ENCODE peak calls at places on chromosomes 3 and 15, in six cellular contexts. J is natural killer cell; Y is body of pancreas; N is PC-9; F is stomach; Q is CD8-positive, alpha-beta T cell. C is an unnamed sample.

GRCh38 chr3:127440384-127440783 is 150.1 kb downstream of the TPRA1 start:
- DNase-seq in J (no peak), Y (peak; percentile 2), N (no peak), F (peak; percentile 14), Q (no peak), C (no peak)

GRCh38 chr15:38696120-38696727 is 131.6 kb upstream of the RASGRP1 start:
- DNase-seq in J (peak; percentile 59), Y (no peak), N (no peak), F (peak; percentile 31), Q (peak; percentile 65), C (no peak)

GRCh38 chr3:130939753-130940152 is 45.9 kb downstream of the ATP2C1 start:
- DNase-seq in J (no peak), Y (no peak), N (no peak), F (no peak), Q (no peak), C (no peak)

GRCh38 chr3:70996082-70996481 is 587.4 kb downstream of the FOXP1 start:
- DNase-seq in J (no peak), Y (no peak), N (no peak), F (no peak), Q (no peak), C (no peak)

GRCh38 chr3:50333744-50334328 is 5.8 kb upstream of the TUSC2 start:
- DNase-seq in J (no peak), Y (no peak), N (no peak), F (no peak), Q (no peak), C (no peak)

GRCh38 chr15:33618300-33618699 is 307.5 kb downstream of the RYR3 start:
- DNase-seq in J (no peak), Y (no peak), N (no peak), F (no peak), Q (no peak), C (no peak)

GRCh38 chr3:132488136-132488535 is 70.8 kb downstream of the DNAJC13 start:
- DNase-seq in J (no peak), Y (no peak), N (no peak), F (no peak), Q (no peak), C (no peak)

GRCh38 chr15:79973445-79974180 is 2.6 kb upstream of the BCL2A1 start:
- DNase-seq in J (no peak), Y (no peak), N (no peak), F (no peak), Q (no peak), C (no peak)

GRCh38 chr3:30673425-30674341 is 67.3 kb downstream of the TGFBR2 start:
- DNase-seq in J (no peak), Y (no peak), N (no peak), F (no peak), Q (no peak), C (no peak)

GRCh38 chr3:49339593-49339946 is 283 bp downstream of the USP4 start:
- DNase-seq in J (no peak), Y (no peak), N (no peak), F (no peak), Q (peak; percentile 3), C (no peak)

GRCh38 chr15:61157933-61158332 is 71.2 kb downstream of the RORA start:
- DNase-seq in J (no peak), Y (peak; percentile 33), N (no peak), F (no peak), Q (no peak), C (no peak)

GRCh38 chr15:77617507-77618285 is 15.0 kb downstream of the LINGO1 start:
- DNase-seq in J (no peak), Y (no peak), N (peak; percentile 21), F (no peak), Q (no peak), C (no peak)

GRCh38 chr3:16824085-16824696 is 60.6 kb upstream of the PLCL2 start:
- DNase-seq in J (no peak), Y (no peak), N (no peak), F (no peak), Q (no peak), C (no peak)

GRCh38 chr3:175980731-175981130 is 1121.6 kb downstream of the NAALADL2 start:
- DNase-seq in J (no peak), Y (no peak), N (no peak), F (no peak), Q (no peak), C (no peak)

GRCh38 chr15:60087561-60087960 is 83.5 kb downstream of the FOXB1 start:
- DNase-seq in J (no peak), Y (no peak), N (no peak), F (no peak), Q (no peak), C (no peak)

GRCh38 chr3:52318186-52318793 is 2.2 kb downstream of the DNAH1 start:
- DNase-seq in J (no peak), Y (no peak), N (peak; percentile 18), F (peak; percentile 40), Q (no peak), C (no peak)

GRCh38 chr3:118960876-118961275 is 73.8 kb downstream of the IGSF11 start:
- DNase-seq in J (no peak), Y (no peak), N (no peak), F (no peak), Q (no peak), C (no peak)

GRCh38 chr15:92095691-92096090 is 242.2 kb downstream of the SLCO3A1 start:
- DNase-seq in J (no peak), Y (no peak), N (no peak), F (no peak), Q (no peak), C (no peak)

GRCh38 chr3:77807312-77807711 is 767.4 kb downstream of the ROBO2 start:
- DNase-seq in J (no peak), Y (no peak), N (no peak), F (no peak), Q (no peak), C (no peak)

GRCh38 chr15:73926191-73927002 is at the start of gene LOXL1:
- DNase-seq in J (no peak), Y (peak; percentile 79), N (peak; percentile 65), F (peak; percentile 70), Q (no peak), C (no peak)

GRCh38 chr3:29409409-29409808 is 128.5 kb downstream of the RBMS3 start:
- DNase-seq in J (no peak), Y (no peak), N (no peak), F (no peak), Q (no peak), C (no peak)

GRCh38 chr3:170790591-170790990 is 79.4 kb downstream of the RPL22L1 start:
- DNase-seq in J (no peak), Y (no peak), N (no peak), F (no peak), Q (no peak), C (no peak)

GRCh38 chr3:185729335-185729715 is 95.5 kb downstream of the IGF2BP2 start:
- DNase-seq in J (no peak), Y (no peak), N (no peak), F (no peak), Q (no peak), C (no peak)

GRCh38 chr3:112446343-112446742 is 52.9 kb downstream of the BTLA start:
- DNase-seq in J (no peak), Y (no peak), N (no peak), F (no peak), Q (no peak), C (no peak)

GRCh38 chr3:194300392-194300758 is 50.8 kb downstream of the CPN2 start:
- DNase-seq in J (no peak), Y (peak; percentile 82), N (no peak), F (peak; percentile 82), Q (no peak), C (no peak)

GRCh38 chr3:119437852-119438251 is 25.6 kb downstream of the TMEM39A start:
- DNase-seq in J (no peak), Y (no peak), N (no peak), F (no peak), Q (no peak), C (no peak)

GRCh38 chr15:23599053-23599452 is 33.6 kb downstream of the MKRN3 start:
- DNase-seq in J (no peak), Y (no peak), N (no peak), F (no peak), Q (no peak), C (no peak)

GRCh38 chr3:111607242-111607641 is 12.1 kb upstream of the ZBED2 start:
- DNase-seq in J (no peak), Y (no peak), N (no peak), F (no peak), Q (no peak), C (no peak)

GRCh38 chr15:63915209-63915887 is 81.6 kb upstream of the HERC1 start:
- DNase-seq in J (no peak), Y (no peak), N (no peak), F (no peak), Q (no peak), C (no peak)

GRCh38 chr3:78994174-78995027 is 773.4 kb downstream of the ROBO1 start:
- DNase-seq in J (no peak), Y (no peak), N (no peak), F (no peak), Q (no peak), C (no peak)

GRCh38 chr3:69079269-69080159 is 651 bp downstream of the UBA3 start:
- DNase-seq in J (peak; percentile 31), Y (no peak), N (no peak), F (no peak), Q (no peak), C (peak; percentile 40)

DNA sequence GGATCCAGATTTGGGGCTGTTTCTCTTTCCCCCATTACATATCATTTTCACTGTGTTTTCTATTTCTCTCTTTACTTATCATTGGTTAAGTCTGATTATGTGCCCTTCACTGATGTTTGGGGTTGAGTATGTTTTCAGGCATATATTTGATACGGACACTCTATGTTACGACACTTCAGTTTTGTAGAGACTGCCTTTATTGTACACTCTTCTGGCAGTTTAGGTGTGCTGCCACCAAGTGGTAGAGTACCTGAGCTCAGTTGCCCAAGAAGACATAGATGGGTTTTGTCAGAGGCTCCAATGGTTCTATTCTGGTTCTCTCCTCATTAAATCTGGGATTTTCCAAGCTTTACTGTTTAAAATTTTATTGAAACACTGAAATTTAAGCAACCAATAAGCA is 255.0 kb upstream of the ROPN1 start:
- DNase-seq in J (no peak), Y (no peak), N (no peak), F (no peak), Q (no peak), C (no peak)
- TF ChIP-seq CTCF in J (no peak), Y (peak; percentile 31), N (peak; percentile 53), F (no peak), Q (no peak), C (no peak)

DNA sequence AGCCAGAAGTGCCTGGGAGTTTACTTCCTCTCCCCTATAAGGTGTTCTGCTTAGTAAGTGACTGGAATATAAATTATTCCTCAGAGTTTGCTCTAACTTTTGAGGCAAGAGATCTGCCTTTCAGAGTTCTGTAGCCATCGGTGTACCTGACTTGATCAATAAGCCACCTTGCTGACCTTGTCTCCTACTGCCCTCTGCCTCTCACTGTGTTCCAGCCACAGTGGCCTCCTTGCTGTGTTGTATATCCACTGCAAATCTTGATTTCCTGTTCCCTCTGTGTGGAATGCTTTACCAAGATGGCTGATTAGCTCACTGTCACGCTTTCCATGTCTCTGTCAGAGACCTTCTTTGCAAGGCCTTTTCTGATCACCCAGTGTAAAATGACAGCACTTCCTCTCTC is 442.4 kb downstream of the SQOR start:
- DNase-seq in J (no peak), Y (peak; percentile 21), N (no peak), F (no peak), Q (no peak), C (no peak)
- TF ChIP-seq CTCF in J (no peak), Y (peak; percentile 60), N (no peak), F (no peak), Q (no peak), C (no peak)

GRCh38 chr3:56302417-56302816 is 165.8 kb downstream of the ERC2 start:
- DNase-seq in J (no peak), Y (no peak), N (no peak), F (no peak), Q (no peak), C (no peak)
- TF ChIP-seq CTCF in J (no peak), Y (peak; percentile 3), N (peak; percentile 30), F (no peak), Q (no peak), C (no peak)

GRCh38 chr3:116318370-116318769 is 126.9 kb downstream of the LSAMP start:
- DNase-seq in J (no peak), Y (no peak), N (no peak), F (no peak), Q (no peak), C (no peak)
- TF ChIP-seq CTCF in J (no peak), Y (no peak), N (no peak), F (no peak), Q (no peak), C (no peak)